ENCODE peak calls at places on chromosomes 13 and 19, in four cellular contexts. One of them, this sample, is unnamed.

GRCh38 chr19:3097442-3097871 is 3.3 kb downstream of the GNA11 start:
- DNase-seq in small intestine: peak
- DNase-seq in RWPE1: no peak
- DNase-seq in CD4-positive, alpha-beta T cell: no peak
- DNase-seq in this sample: peak

GRCh38 chr13:25911020-25911419 is 140.8 kb downstream of the SHISA2 start:
- DNase-seq in CD4-positive, alpha-beta T cell: no peak
- DNase-seq in RWPE1: no peak
- DNase-seq in small intestine: no peak
- DNase-seq in this sample: no peak

GRCh38 chr19:4524808-4525562 is 6.7 kb upstream of the PLIN4 start:
- DNase-seq in CD4-positive, alpha-beta T cell: peak
- DNase-seq in small intestine: peak
- DNase-seq in RWPE1: peak
- DNase-seq in this sample: peak

GRCh38 chr19:41843371-41843770 is 1.1 kb downstream of the LYPD4 start:
- DNase-seq in CD4-positive, alpha-beta T cell: no peak
- DNase-seq in RWPE1: no peak
- DNase-seq in small intestine: peak
- DNase-seq in this sample: no peak

GRCh38 chr19:38721977-38722773 is 22.1 kb downstream of the CAPN12 start:
- DNase-seq in CD4-positive, alpha-beta T cell: no peak
- DNase-seq in small intestine: no peak
- DNase-seq in RWPE1: no peak
- DNase-seq in this sample: no peak

GRCh38 chr13:42532561-42533335 is 41.2 kb upstream of the TNFSF11 start:
- DNase-seq in RWPE1: no peak
- DNase-seq in CD4-positive, alpha-beta T cell: no peak
- DNase-seq in small intestine: no peak
- DNase-seq in this sample: no peak

GRCh38 chr13:104143760-104144406 is 1077.7 kb upstream of the SLC10A2 start:
- DNase-seq in small intestine: no peak
- DNase-seq in RWPE1: no peak
- DNase-seq in CD4-positive, alpha-beta T cell: no peak
- DNase-seq in this sample: no peak

GRCh38 chr19:4443966-4444764 is 13.4 kb downstream of the UBXN6 start:
- DNase-seq in small intestine: no peak
- DNase-seq in CD4-positive, alpha-beta T cell: no peak
- DNase-seq in RWPE1: no peak
- DNase-seq in this sample: no peak

GRCh38 chr19:28218728-28219127 is 994.2 kb downstream of the UQCRFS1 start:
- DNase-seq in small intestine: no peak
- DNase-seq in CD4-positive, alpha-beta T cell: no peak
- DNase-seq in RWPE1: no peak
- DNase-seq in this sample: no peak

This sample was measured in colonic mucosa.